ENCODE peak calls at places on chromosomes 3 and 15, in five cellular contexts. One of them, this sample, is unnamed. For H3K4me1 and H3K36me3, the result is how much of the 10 kb centered on the place peaks cover.

GRCh38 chr3:150237490-150237889 is 170.6 kb upstream of the TSC22D2 start:
- DNase-seq in fibroblast of lung: peak
- DNase-seq in adipocyte: no peak
- DNase-seq in lower lobe of right lung: no peak
- DNase-seq in cardiac muscle cell: peak
- DNase-seq in this sample: no peak

GRCh38 chr3:132721479-132722164 is 587 bp downstream of the NPHP3 start:
- DNase-seq in lower lobe of right lung: peak
- DNase-seq in fibroblast of lung: peak
- DNase-seq in cardiac muscle cell: peak
- DNase-seq in adipocyte: peak
- DNase-seq in this sample: peak

GRCh38 chr3:54122046-54122801 is at the start of gene CACNA2D3:
- DNase-seq in lower lobe of right lung: peak
- DNase-seq in adipocyte: peak
- DNase-seq in cardiac muscle cell: peak
- DNase-seq in fibroblast of lung: no peak
- DNase-seq in this sample: no peak

GRCh38 chr15:89129123-89129815 is 41.0 kb downstream of the ABHD2 start:
- DNase-seq in fibroblast of lung: peak
- DNase-seq in cardiac muscle cell: peak
- DNase-seq in lower lobe of right lung: peak
- DNase-seq in adipocyte: peak
- DNase-seq in this sample: no peak

GRCh38 chr15:25946241-25946786 is 83.2 kb upstream of the ATP10A start:
- DNase-seq in lower lobe of right lung: no peak
- DNase-seq in adipocyte: no peak
- DNase-seq in fibroblast of lung: no peak
- DNase-seq in cardiac muscle cell: no peak
- DNase-seq in this sample: no peak

GRCh38 chr15:57111002-57111401 is 192.6 kb downstream of the TCF12 start:
- DNase-seq in cardiac muscle cell: no peak
- DNase-seq in lower lobe of right lung: no peak
- DNase-seq in adipocyte: no peak
- DNase-seq in fibroblast of lung: no peak
- DNase-seq in this sample: no peak

GRCh38 chr3:50417637-50418033 is 58.3 kb upstream of the TMEM115 start:
- DNase-seq in lower lobe of right lung: no peak
- DNase-seq in cardiac muscle cell: no peak
- DNase-seq in fibroblast of lung: no peak
- DNase-seq in adipocyte: no peak
- DNase-seq in this sample: no peak

GRCh38 chr3:11845661-11846060 is 1.0 kb downstream of the TAMM41 start:
- DNase-seq in cardiac muscle cell: no peak
- DNase-seq in lower lobe of right lung: no peak
- DNase-seq in adipocyte: no peak
- DNase-seq in fibroblast of lung: no peak
- DNase-seq in this sample: no peak

GRCh38 chr15:68806220-68807105 is 14.2 kb downstream of the ANP32A start:
- DNase-seq in fibroblast of lung: no peak
- DNase-seq in lower lobe of right lung: no peak
- DNase-seq in adipocyte: no peak
- DNase-seq in cardiac muscle cell: no peak
- DNase-seq in this sample: no peak

GRCh38 chr3:12175844-12176453 is 17.2 kb upstream of the TIMP4 start:
- DNase-seq in adipocyte: peak
- DNase-seq in lower lobe of right lung: peak
- DNase-seq in cardiac muscle cell: peak
- DNase-seq in fibroblast of lung: peak
- DNase-seq in this sample: peak

GRCh38 chr3:123652346-123652984 is 67.6 kb upstream of the HACD2 start:
- DNase-seq in fibroblast of lung: peak
- DNase-seq in lower lobe of right lung: peak
- DNase-seq in cardiac muscle cell: peak
- DNase-seq in adipocyte: peak
- DNase-seq in this sample: peak

GRCh38 chr3:139121513-139122220 is 77.0 kb upstream of the PRR23C start:
- DNase-seq in fibroblast of lung: peak
- DNase-seq in cardiac muscle cell: peak
- DNase-seq in lower lobe of right lung: no peak
- DNase-seq in adipocyte: peak
- DNase-seq in this sample: no peak

GRCh38 chr3:57805674-57806073 is 49.6 kb downstream of the SLMAP start:
- DNase-seq in fibroblast of lung: peak
- DNase-seq in adipocyte: peak
- DNase-seq in cardiac muscle cell: peak
- DNase-seq in lower lobe of right lung: no peak
- DNase-seq in this sample: no peak

GRCh38 chr15:101610628-101611000 is 41.6 kb downstream of the TM2D3 start:
- DNase-seq in fibroblast of lung: no peak
- DNase-seq in adipocyte: no peak
- DNase-seq in lower lobe of right lung: no peak
- DNase-seq in cardiac muscle cell: no peak
- DNase-seq in this sample: no peak

GRCh38 chr15:68401496-68402431 is 30.2 kb downstream of the ITGA11 start:
- DNase-seq in cardiac muscle cell: no peak
- DNase-seq in fibroblast of lung: no peak
- DNase-seq in lower lobe of right lung: no peak
- DNase-seq in adipocyte: no peak
- DNase-seq in this sample: no peak

GRCh38 chr15:85306946-85307686 is 73.3 kb upstream of the AKAP13 start:
- DNase-seq in lower lobe of right lung: no peak
- DNase-seq in cardiac muscle cell: no peak
- DNase-seq in fibroblast of lung: no peak
- DNase-seq in adipocyte: no peak
- DNase-seq in this sample: no peak

GRCh38 chr3:182668541-182668940 is 124.8 kb upstream of the ATP11B start:
- DNase-seq in cardiac muscle cell: no peak
- DNase-seq in adipocyte: no peak
- DNase-seq in lower lobe of right lung: no peak
- DNase-seq in fibroblast of lung: no peak
- DNase-seq in this sample: no peak

GRCh38 chr3:90184861-90185260 is 1077.4 kb downstream of the EPHA3 start:
- DNase-seq in lower lobe of right lung: no peak
- DNase-seq in adipocyte: peak
- DNase-seq in fibroblast of lung: peak
- DNase-seq in cardiac muscle cell: peak
- DNase-seq in this sample: no peak

GRCh38 chr15:86595741-86596140 is 516.1 kb downstream of the AGBL1 start:
- DNase-seq in cardiac muscle cell: no peak
- DNase-seq in adipocyte: no peak
- DNase-seq in fibroblast of lung: no peak
- DNase-seq in lower lobe of right lung: no peak
- DNase-seq in this sample: no peak

GRCh38 chr15:83694030-83694429 is 40.1 kb downstream of the ADAMTSL3 start:
- DNase-seq in fibroblast of lung: peak
- DNase-seq in lower lobe of right lung: no peak
- DNase-seq in adipocyte: no peak
- DNase-seq in cardiac muscle cell: peak
- DNase-seq in this sample: peak

GRCh38 chr3:45462522-45463262 is 74.3 kb downstream of the LARS2 start:
- DNase-seq in lower lobe of right lung: no peak
- DNase-seq in fibroblast of lung: peak
- DNase-seq in adipocyte: peak
- DNase-seq in cardiac muscle cell: peak
- DNase-seq in this sample: no peak

GRCh38 chr3:15858547-15859506 is 61.0 kb upstream of the ANKRD28 start:
- DNase-seq in lower lobe of right lung: peak
- DNase-seq in fibroblast of lung: peak
- DNase-seq in cardiac muscle cell: peak
- DNase-seq in adipocyte: peak
- DNase-seq in this sample: peak

GRCh38 chr15:99433026-99433756 is 132.6 kb upstream of the MEF2A start:
- DNase-seq in cardiac muscle cell: peak
- DNase-seq in lower lobe of right lung: peak
- DNase-seq in fibroblast of lung: no peak
- DNase-seq in adipocyte: no peak
- DNase-seq in this sample: peak

GRCh38 chr3:156148946-156149348 is 28.6 kb downstream of the KCNAB1 start:
- DNase-seq in fibroblast of lung: peak
- DNase-seq in cardiac muscle cell: peak
- DNase-seq in adipocyte: peak
- DNase-seq in lower lobe of right lung: no peak
- DNase-seq in this sample: no peak

GRCh38 chr3:117788499-117788898 is 1078.9 kb downstream of the TUSC7 start:
- DNase-seq in cardiac muscle cell: no peak
- DNase-seq in adipocyte: no peak
- DNase-seq in fibroblast of lung: no peak
- DNase-seq in lower lobe of right lung: no peak
- DNase-seq in this sample: no peak

GRCh38 chr3:53170325-53171108 is 9.5 kb downstream of the PRKCD start:
- DNase-seq in cardiac muscle cell: peak
- DNase-seq in adipocyte: no peak
- DNase-seq in fibroblast of lung: no peak
- DNase-seq in lower lobe of right lung: peak
- DNase-seq in this sample: peak

GRCh38 chr3:128383316-128384235 is 83.1 kb downstream of the DNAJB8 start:
- DNase-seq in adipocyte: peak
- DNase-seq in lower lobe of right lung: peak
- DNase-seq in cardiac muscle cell: peak
- DNase-seq in fibroblast of lung: peak
- DNase-seq in this sample: peak

GRCh38 chr3:184690236-184690883 is 21.5 kb downstream of the MAGEF1 start:
- DNase-seq in cardiac muscle cell: no peak
- DNase-seq in lower lobe of right lung: no peak
- DNase-seq in fibroblast of lung: no peak
- DNase-seq in adipocyte: no peak
- DNase-seq in this sample: no peak

GRCh38 chr3:156448300-156448699 is 106.6 kb downstream of the SSR3 start:
- DNase-seq in cardiac muscle cell: peak
- DNase-seq in lower lobe of right lung: no peak
- DNase-seq in fibroblast of lung: peak
- DNase-seq in adipocyte: peak
- DNase-seq in this sample: no peak

GRCh38 chr3:64073362-64073761 is 50.1 kb upstream of the PSMD6 start:
- DNase-seq in cardiac muscle cell: peak
- DNase-seq in fibroblast of lung: peak
- DNase-seq in adipocyte: peak
- DNase-seq in lower lobe of right lung: no peak
- DNase-seq in this sample: no peak

GRCh38 chr3:19526071-19526470 is 377.8 kb downstream of the KCNH8 start:
- DNase-seq in fibroblast of lung: no peak
- DNase-seq in lower lobe of right lung: no peak
- DNase-seq in adipocyte: no peak
- DNase-seq in cardiac muscle cell: no peak
- DNase-seq in this sample: no peak

GRCh38 chr15:29910068-29910467 is 87.8 kb upstream of the TJP1 start:
- DNase-seq in adipocyte: no peak
- DNase-seq in fibroblast of lung: no peak
- DNase-seq in cardiac muscle cell: no peak
- DNase-seq in lower lobe of right lung: no peak
- DNase-seq in this sample: no peak

GRCh38 chr3:194101592-194102432 is 34.1 kb upstream of the HES1 start:
- DNase-seq in lower lobe of right lung: no peak
- DNase-seq in fibroblast of lung: no peak
- DNase-seq in cardiac muscle cell: no peak
- DNase-seq in adipocyte: no peak
- DNase-seq in this sample: no peak

GRCh38 chr15:81030368-81030739 is 29.6 kb downstream of the TLNRD1 start:
- DNase-seq in adipocyte: no peak
- DNase-seq in cardiac muscle cell: no peak
- DNase-seq in lower lobe of right lung: no peak
- DNase-seq in fibroblast of lung: no peak
- DNase-seq in this sample: no peak
- H3K4me1 ChIP-seq in adipocyte: under half
- H3K4me1 ChIP-seq in cardiac muscle cell: under half
- H3K4me1 ChIP-seq in lower lobe of right lung: under half
- H3K4me1 ChIP-seq in fibroblast of lung: under half
- H3K4me1 ChIP-seq in this sample: under half

GRCh38 chr3:71048948-71049347 is 534.6 kb downstream of the FOXP1 start:
- DNase-seq in adipocyte: no peak
- DNase-seq in lower lobe of right lung: no peak
- DNase-seq in fibroblast of lung: no peak
- DNase-seq in cardiac muscle cell: no peak
- DNase-seq in this sample: no peak

GRCh38 chr3:71050521-71051258 is 532.8 kb downstream of the FOXP1 start:
- DNase-seq in cardiac muscle cell: peak
- DNase-seq in lower lobe of right lung: no peak
- DNase-seq in adipocyte: peak
- DNase-seq in fibroblast of lung: peak
- DNase-seq in this sample: no peak

GRCh38 chr3:71051259-71051595 is 532.3 kb downstream of the FOXP1 start:
- DNase-seq in fibroblast of lung: no peak
- DNase-seq in adipocyte: no peak
- DNase-seq in lower lobe of right lung: no peak
- DNase-seq in cardiac muscle cell: no peak
- DNase-seq in this sample: no peak

GRCh38 chr3:71051893-71052687 is 531.4 kb downstream of the FOXP1 start:
- DNase-seq in fibroblast of lung: peak
- DNase-seq in cardiac muscle cell: peak
- DNase-seq in lower lobe of right lung: no peak
- DNase-seq in adipocyte: peak
- DNase-seq in this sample: no peak

DNA sequence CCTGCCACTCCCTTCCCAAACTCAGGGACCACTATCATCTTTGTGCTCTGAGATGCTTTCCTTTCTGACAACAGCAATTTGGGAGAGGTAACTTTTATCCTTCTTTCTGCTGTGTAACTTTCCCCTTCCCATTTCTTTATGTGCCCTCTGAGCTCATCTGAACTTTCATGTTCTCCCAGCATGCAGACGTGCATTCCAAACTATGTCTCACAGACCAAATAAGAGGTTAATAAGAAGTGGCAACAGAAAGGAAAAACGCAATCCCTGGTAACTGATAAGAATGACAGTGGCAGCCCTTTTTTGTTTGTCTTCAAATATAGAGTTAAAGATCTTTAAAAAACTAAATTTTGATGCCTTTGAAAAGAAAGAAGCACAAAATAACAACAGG is 533.4 kb downstream of the FOXP1 start:
- DNase-seq in fibroblast of lung: peak
- DNase-seq in adipocyte: peak
- DNase-seq in lower lobe of right lung: no peak
- DNase-seq in cardiac muscle cell: peak
- DNase-seq in this sample: no peak
- H3K36me3 ChIP-seq in fibroblast of lung: under half
- H3K36me3 ChIP-seq in adipocyte: under half
- H3K36me3 ChIP-seq in lower lobe of right lung: half or more
- H3K36me3 ChIP-seq in cardiac muscle cell: under half
- H3K36me3 ChIP-seq in this sample: under half

GRCh38 chr3:134373278-134373941 is 837 bp downstream of the AMOTL2 start:
- DNase-seq in lower lobe of right lung: peak
- DNase-seq in cardiac muscle cell: peak
- DNase-seq in adipocyte: peak
- DNase-seq in fibroblast of lung: peak
- DNase-seq in this sample: peak
- H3K4me1 ChIP-seq in lower lobe of right lung: half or more
- H3K4me1 ChIP-seq in cardiac muscle cell: under half
- H3K4me1 ChIP-seq in adipocyte: under half
- H3K4me1 ChIP-seq in fibroblast of lung: under half
- H3K4me1 ChIP-seq in this sample: under half

DNA sequence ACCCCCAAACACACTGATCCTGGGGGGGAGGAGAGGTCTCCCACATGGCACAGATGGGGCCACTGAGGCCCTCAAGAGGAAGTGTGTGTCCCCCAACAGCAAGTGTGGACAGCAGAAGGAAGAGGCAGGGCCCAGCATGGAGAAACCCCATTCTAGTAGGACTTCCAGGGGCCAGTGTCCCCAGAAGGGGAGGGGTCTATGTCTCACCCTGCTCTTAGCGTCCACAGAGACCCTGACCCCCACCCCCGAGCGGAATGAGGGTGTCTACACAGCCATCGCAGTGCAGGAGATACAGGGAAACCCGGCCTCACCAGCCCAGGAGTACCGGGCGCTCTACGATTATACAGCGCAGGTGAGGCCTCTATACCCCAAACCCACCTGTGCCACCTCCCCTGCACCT is 35.3 kb downstream of the TSPAN3 start:
- DNase-seq in fibroblast of lung: no peak
- DNase-seq in cardiac muscle cell: no peak
- DNase-seq in adipocyte: no peak
- DNase-seq in lower lobe of right lung: no peak
- DNase-seq in this sample: peak
- H3K36me3 ChIP-seq in fibroblast of lung: under half
- H3K36me3 ChIP-seq in cardiac muscle cell: under half
- H3K36me3 ChIP-seq in adipocyte: under half
- H3K36me3 ChIP-seq in lower lobe of right lung: under half
- H3K36me3 ChIP-seq in this sample: under half

This sample was measured in aorta.